ENCODE peak calls at places on chromosomes 3 and 15, in eight cellular contexts. L is uterus; C is substantia nigra; X is cerebellar nuclear complex; N is breast epithelium; F is Right ventricle myocardium superior; Q is activated naive CD8-positive, alpha-beta T cell treated with anti-CD3 and anti-CD28 coated beads, Interleukin-2, amount 50 U/mL, for 24 hours; S is HEK293T. U is an unnamed sample.

GRCh38 chr3:25468866-25469319 is 40.8 kb downstream of the RARB start:
- DNase-seq in L (peak), C (no peak), X (no peak), N (peak), F (peak), Q (no peak), S (no peak), U (peak)

GRCh38 chr15:55873024-55873745 is 120.2 kb downstream of the NEDD4 start:
- DNase-seq in L (no peak), C (no peak), X (no peak), N (no peak), F (no peak), Q (no peak), S (no peak), U (no peak)

GRCh38 chr3:143167956-143168355 is 48.4 kb downstream of the CHST2 start:
- DNase-seq in L (no peak), C (no peak), X (no peak), N (no peak), F (no peak), Q (no peak), S (no peak), U (no peak)

GRCh38 chr3:14428087-14429067 is 26.0 kb downstream of the SLC6A6 start:
- DNase-seq in L (no peak), C (no peak), X (no peak), N (no peak), F (no peak), Q (peak), S (no peak), U (no peak)

GRCh38 chr3:141401584-141402475 is 33.5 kb downstream of the ZBTB38 start:
- DNase-seq in L (peak), C (peak), X (no peak), N (no peak), F (peak), Q (peak), S (peak), U (no peak)

GRCh38 chr3:11201246-11202024 is 47.1 kb downstream of the HRH1 start:
- DNase-seq in L (no peak), C (no peak), X (no peak), N (no peak), F (no peak), Q (no peak), S (no peak), U (no peak)

GRCh38 chr3:12139111-12139511 is 19.6 kb downstream of the TIMP4 start:
- DNase-seq in L (peak), C (no peak), X (no peak), N (no peak), F (peak), Q (peak), S (peak), U (peak)

GRCh38 chr3:143216709-143217182 is 97.2 kb downstream of the CHST2 start:
- DNase-seq in L (no peak), C (no peak), X (no peak), N (no peak), F (no peak), Q (no peak), S (no peak), U (no peak)

GRCh38 chr3:123602325-123602724 is 17.5 kb upstream of the HACD2 start:
- DNase-seq in L (no peak), C (no peak), X (no peak), N (no peak), F (no peak), Q (no peak), S (no peak), U (no peak)

GRCh38 chr3:12967751-12968209 is 105.4 kb downstream of the IQSEC1 start:
- DNase-seq in L (peak), C (peak), X (no peak), N (peak), F (peak), Q (peak), S (peak), U (peak)

GRCh38 chr3:171565671-171566070 is 105.5 kb upstream of the TNIK start:
- DNase-seq in L (no peak), C (no peak), X (no peak), N (no peak), F (no peak), Q (no peak), S (no peak), U (no peak)

GRCh38 chr15:70339551-70340517 is 242.1 kb upstream of the TLE3 start:
- DNase-seq in L (no peak), C (no peak), X (no peak), N (no peak), F (no peak), Q (no peak), S (no peak), U (peak)

GRCh38 chr15:55774113-55774970 is 31.4 kb upstream of the PRTG start:
- DNase-seq in L (peak), C (no peak), X (no peak), N (no peak), F (peak), Q (peak), S (peak), U (no peak)

GRCh38 chr3:192122832-192123594 is 604.3 kb downstream of the FGF12 start:
- DNase-seq in L (no peak), C (no peak), X (no peak), N (no peak), F (no peak), Q (no peak), S (no peak), U (no peak)

GRCh38 chr15:65054333-65055200 is 9.4 kb downstream of the SLC51B start:
- DNase-seq in L (peak), C (peak), X (no peak), N (peak), F (peak), Q (peak), S (peak), U (peak)

GRCh38 chr3:56522374-56522773 is 34.6 kb upstream of the CCDC66 start:
- DNase-seq in L (no peak), C (no peak), X (no peak), N (no peak), F (no peak), Q (no peak), S (no peak), U (no peak)

GRCh38 chr3:141537866-141538265 is 51.0 kb downstream of the RASA2 start:
- DNase-seq in L (no peak), C (no peak), X (no peak), N (no peak), F (no peak), Q (no peak), S (no peak), U (no peak)